ENCODE peak calls at places on chromosome X, in ten cellular contexts. One of them, this sample, is unnamed.
A peak's percentile ranks its signal among the peaks of the same experiment; 100 is the strongest.

GRCh38 chrX:103187953-103188475 is 26.9 kb upstream of the BEX4 start:
- DNase-seq in upper lobe of left lung: no peak
- DNase-seq in aorta: no peak
- DNase-seq in CD8-positive, alpha-beta T cell: no peak
- DNase-seq in heart right ventricle: no peak
- DNase-seq in uterus: no peak
- DNase-seq in lower lobe of right lung: no peak
- DNase-seq in HCT116: peak; percentile 13
- DNase-seq in GM23248: peak; percentile 2
- DNase-seq in IMR-90: no peak
- DNase-seq in this sample: no peak

GRCh38 chrX:14027031-14027430 is 2.7 kb downstream of the GEMIN8 start:
- DNase-seq in heart right ventricle: peak; percentile 20
- DNase-seq in IMR-90: peak; percentile 35
- DNase-seq in upper lobe of left lung: no peak
- DNase-seq in CD8-positive, alpha-beta T cell: no peak
- DNase-seq in uterus: no peak
- DNase-seq in GM23248: peak; percentile 23
- DNase-seq in HCT116: no peak
- DNase-seq in lower lobe of right lung: no peak
- DNase-seq in aorta: no peak
- DNase-seq in this sample: no peak

GRCh38 chrX:25442501-25442900 is 426.7 kb upstream of the ARX start:
- DNase-seq in uterus: no peak
- DNase-seq in heart right ventricle: no peak
- DNase-seq in IMR-90: no peak
- DNase-seq in aorta: no peak
- DNase-seq in lower lobe of right lung: no peak
- DNase-seq in CD8-positive, alpha-beta T cell: no peak
- DNase-seq in GM23248: no peak
- DNase-seq in upper lobe of left lung: no peak
- DNase-seq in HCT116: no peak
- DNase-seq in this sample: no peak

GRCh38 chrX:25968920-25969319 is 169.2 kb upstream of the MAGEB18 start:
- DNase-seq in heart right ventricle: no peak
- DNase-seq in GM23248: no peak
- DNase-seq in upper lobe of left lung: no peak
- DNase-seq in HCT116: no peak
- DNase-seq in lower lobe of right lung: no peak
- DNase-seq in aorta: peak; percentile 47
- DNase-seq in uterus: no peak
- DNase-seq in IMR-90: no peak
- DNase-seq in CD8-positive, alpha-beta T cell: no peak
- DNase-seq in this sample: no peak

GRCh38 chrX:274904-275475 is 6.2 kb upstream of the PLCXD1 start:
- DNase-seq in IMR-90: no peak
- DNase-seq in upper lobe of left lung: no peak
- DNase-seq in aorta: no peak
- DNase-seq in HCT116: no peak
- DNase-seq in lower lobe of right lung: peak; percentile 83
- DNase-seq in CD8-positive, alpha-beta T cell: no peak
- DNase-seq in GM23248: no peak
- DNase-seq in heart right ventricle: peak; percentile 54
- DNase-seq in uterus: no peak
- DNase-seq in this sample: peak; percentile 88

GRCh38 chrX:18997916-18998315 is 14.0 kb upstream of the PHKA2 start:
- DNase-seq in CD8-positive, alpha-beta T cell: no peak
- DNase-seq in GM23248: peak; percentile 40
- DNase-seq in aorta: no peak
- DNase-seq in uterus: no peak
- DNase-seq in IMR-90: no peak
- DNase-seq in HCT116: no peak
- DNase-seq in lower lobe of right lung: no peak
- DNase-seq in upper lobe of left lung: no peak
- DNase-seq in heart right ventricle: no peak
- DNase-seq in this sample: no peak

GRCh38 chrX:130057209-130057608 is 53.1 kb downstream of the ELF4 start:
- DNase-seq in uterus: no peak
- DNase-seq in GM23248: peak; percentile 14
- DNase-seq in upper lobe of left lung: no peak
- DNase-seq in IMR-90: no peak
- DNase-seq in CD8-positive, alpha-beta T cell: no peak
- DNase-seq in HCT116: no peak
- DNase-seq in heart right ventricle: no peak
- DNase-seq in lower lobe of right lung: no peak
- DNase-seq in aorta: no peak
- DNase-seq in this sample: no peak

GRCh38 chrX:148133099-148133725 is 152.1 kb downstream of the FMR1NB start:
- DNase-seq in aorta: no peak
- DNase-seq in heart right ventricle: no peak
- DNase-seq in CD8-positive, alpha-beta T cell: no peak
- DNase-seq in HCT116: no peak
- DNase-seq in uterus: no peak
- DNase-seq in upper lobe of left lung: no peak
- DNase-seq in lower lobe of right lung: no peak
- DNase-seq in IMR-90: no peak
- DNase-seq in GM23248: peak; percentile 15
- DNase-seq in this sample: no peak

GRCh38 chrX:19990225-19990518 is 689 bp downstream of the BCLAF3 start:
- DNase-seq in HCT116: no peak
- DNase-seq in lower lobe of right lung: no peak
- DNase-seq in uterus: no peak
- DNase-seq in aorta: no peak
- DNase-seq in GM23248: peak; percentile 35
- DNase-seq in IMR-90: no peak
- DNase-seq in upper lobe of left lung: no peak
- DNase-seq in heart right ventricle: no peak
- DNase-seq in CD8-positive, alpha-beta T cell: no peak
- DNase-seq in this sample: no peak

GRCh38 chrX:13965531-13965930 is 64.2 kb downstream of the GEMIN8 start:
- DNase-seq in aorta: no peak
- DNase-seq in lower lobe of right lung: no peak
- DNase-seq in upper lobe of left lung: no peak
- DNase-seq in heart right ventricle: no peak
- DNase-seq in uterus: no peak
- DNase-seq in IMR-90: no peak
- DNase-seq in CD8-positive, alpha-beta T cell: no peak
- DNase-seq in GM23248: no peak
- DNase-seq in HCT116: no peak
- DNase-seq in this sample: no peak

GRCh38 chrX:96685205-96686099 is 810 bp downstream of the DIAPH2 start:
- DNase-seq in upper lobe of left lung: no peak
- DNase-seq in IMR-90: peak; percentile 55
- DNase-seq in uterus: peak; percentile 40
- DNase-seq in GM23248: peak; percentile 72
- DNase-seq in lower lobe of right lung: peak; percentile 54
- DNase-seq in HCT116: no peak
- DNase-seq in CD8-positive, alpha-beta T cell: peak; percentile 56
- DNase-seq in heart right ventricle: peak; percentile 21
- DNase-seq in aorta: peak; percentile 77
- DNase-seq in this sample: peak; percentile 74

GRCh38 chrX:7154040-7154597 is 6.2 kb upstream of the PUDP start:
- DNase-seq in HCT116: no peak
- DNase-seq in CD8-positive, alpha-beta T cell: no peak
- DNase-seq in aorta: no peak
- DNase-seq in GM23248: no peak
- DNase-seq in uterus: no peak
- DNase-seq in IMR-90: no peak
- DNase-seq in lower lobe of right lung: no peak
- DNase-seq in upper lobe of left lung: no peak
- DNase-seq in heart right ventricle: no peak
- DNase-seq in this sample: no peak

GRCh38 chrX:1661048-1661921 is 46.4 kb downstream of the ASMT start:
- DNase-seq in GM23248: no peak
- DNase-seq in lower lobe of right lung: peak; percentile 79
- DNase-seq in IMR-90: no peak
- DNase-seq in uterus: peak; percentile 15
- DNase-seq in heart right ventricle: no peak
- DNase-seq in CD8-positive, alpha-beta T cell: peak; percentile 75
- DNase-seq in upper lobe of left lung: no peak
- DNase-seq in HCT116: peak; percentile 60
- DNase-seq in aorta: peak; percentile 79
- DNase-seq in this sample: peak; percentile 79

GRCh38 chrX:100975212-100975611 is 5.7 kb downstream of the ARL13A start:
- DNase-seq in CD8-positive, alpha-beta T cell: no peak
- DNase-seq in upper lobe of left lung: no peak
- DNase-seq in IMR-90: peak; percentile 60
- DNase-seq in uterus: no peak
- DNase-seq in aorta: no peak
- DNase-seq in lower lobe of right lung: no peak
- DNase-seq in GM23248: peak; percentile 52
- DNase-seq in HCT116: no peak
- DNase-seq in heart right ventricle: no peak
- DNase-seq in this sample: no peak

GRCh38 chrX:136658151-136658550 is 10.2 kb downstream of the CD40LG start:
- DNase-seq in upper lobe of left lung: no peak
- DNase-seq in lower lobe of right lung: no peak
- DNase-seq in HCT116: no peak
- DNase-seq in heart right ventricle: no peak
- DNase-seq in GM23248: no peak
- DNase-seq in uterus: no peak
- DNase-seq in IMR-90: no peak
- DNase-seq in CD8-positive, alpha-beta T cell: no peak
- DNase-seq in aorta: no peak
- DNase-seq in this sample: no peak

GRCh38 chrX:39438603-39439602 is 637.6 kb downstream of the MID1IP1 start:
- DNase-seq in HCT116: no peak
- DNase-seq in heart right ventricle: no peak
- DNase-seq in IMR-90: no peak
- DNase-seq in GM23248: no peak
- DNase-seq in lower lobe of right lung: no peak
- DNase-seq in CD8-positive, alpha-beta T cell: no peak
- DNase-seq in aorta: no peak
- DNase-seq in upper lobe of left lung: no peak
- DNase-seq in uterus: no peak
- DNase-seq in this sample: no peak
- H3K4me1 ChIP-seq in HCT116: no peaks in the 10 kb centered on the region
- H3K4me1 ChIP-seq in heart right ventricle: no peaks in the 10 kb centered on the region
- H3K4me1 ChIP-seq in IMR-90: no peaks in the 10 kb centered on the region
- H3K4me1 ChIP-seq in GM23248: no peaks in the 10 kb centered on the region
- H3K4me1 ChIP-seq in lower lobe of right lung: no peaks in the 10 kb centered on the region
- H3K4me1 ChIP-seq in CD8-positive, alpha-beta T cell: peaks cover 4% of the 10 kb centered on the region
- H3K4me1 ChIP-seq in aorta: no peaks in the 10 kb centered on the region
- H3K4me1 ChIP-seq in upper lobe of left lung: no peaks in the 10 kb centered on the region
- H3K4me1 ChIP-seq in uterus: no peaks in the 10 kb centered on the region
- H3K4me1 ChIP-seq in this sample: no peaks in the 10 kb centered on the region

GRCh38 chrX:114582698-114583395 is 1.0 kb upstream of the HTR2C start:
- DNase-seq in HCT116: no peak
- DNase-seq in upper lobe of left lung: peak; percentile 29
- DNase-seq in heart right ventricle: no peak
- DNase-seq in aorta: no peak
- DNase-seq in uterus: no peak
- DNase-seq in lower lobe of right lung: no peak
- DNase-seq in CD8-positive, alpha-beta T cell: no peak
- DNase-seq in GM23248: no peak
- DNase-seq in IMR-90: no peak
- DNase-seq in this sample: no peak
- H3K4me3 ChIP-seq in HCT116: no peak overlapping the region
- H3K4me3 ChIP-seq in upper lobe of left lung: no peak overlapping the region
- H3K4me3 ChIP-seq in heart right ventricle: no peak overlapping the region
- H3K4me3 ChIP-seq in aorta: no peak overlapping the region
- H3K4me3 ChIP-seq in uterus: no peak overlapping the region
- H3K4me3 ChIP-seq in lower lobe of right lung: no peak overlapping the region
- H3K4me3 ChIP-seq in CD8-positive, alpha-beta T cell: no peak overlapping the region
- H3K4me3 ChIP-seq in GM23248: no peak overlapping the region
- H3K4me3 ChIP-seq in IMR-90: no peak overlapping the region
- H3K4me3 ChIP-seq in this sample: no peak overlapping the region

GRCh38 chrX:118508690-118509089 is 13.1 kb downstream of the DOCK11 start:
- DNase-seq in upper lobe of left lung: no peak
- DNase-seq in CD8-positive, alpha-beta T cell: peak; percentile 2
- DNase-seq in lower lobe of right lung: no peak
- DNase-seq in aorta: no peak
- DNase-seq in HCT116: no peak
- DNase-seq in GM23248: no peak
- DNase-seq in uterus: no peak
- DNase-seq in heart right ventricle: no peak
- DNase-seq in IMR-90: no peak
- DNase-seq in this sample: no peak

GRCh38 chrX:118510076-118510475 is 14.5 kb downstream of the DOCK11 start:
- DNase-seq in uterus: no peak
- DNase-seq in lower lobe of right lung: peak; percentile 59
- DNase-seq in HCT116: no peak
- DNase-seq in CD8-positive, alpha-beta T cell: peak; percentile 19
- DNase-seq in heart right ventricle: peak; percentile 25
- DNase-seq in aorta: no peak
- DNase-seq in GM23248: no peak
- DNase-seq in upper lobe of left lung: no peak
- DNase-seq in IMR-90: no peak
- DNase-seq in this sample: no peak

GRCh38 chrX:118508221-118508620 is 12.6 kb downstream of the DOCK11 start:
- DNase-seq in IMR-90: no peak
- DNase-seq in HCT116: no peak
- DNase-seq in heart right ventricle: no peak
- DNase-seq in lower lobe of right lung: no peak
- DNase-seq in uterus: no peak
- DNase-seq in CD8-positive, alpha-beta T cell: no peak
- DNase-seq in GM23248: no peak
- DNase-seq in upper lobe of left lung: no peak
- DNase-seq in aorta: no peak
- DNase-seq in this sample: no peak

GRCh38 chrX:118503260-118504041 is 7.8 kb downstream of the DOCK11 start:
- DNase-seq in uterus: no peak
- DNase-seq in lower lobe of right lung: no peak
- DNase-seq in IMR-90: no peak
- DNase-seq in GM23248: no peak
- DNase-seq in CD8-positive, alpha-beta T cell: peak; percentile 38
- DNase-seq in aorta: no peak
- DNase-seq in upper lobe of left lung: no peak
- DNase-seq in heart right ventricle: no peak
- DNase-seq in HCT116: no peak
- DNase-seq in this sample: no peak

GRCh38 chrX:118507766-118508165 is 12.2 kb downstream of the DOCK11 start:
- DNase-seq in heart right ventricle: no peak
- DNase-seq in GM23248: peak; percentile 32
- DNase-seq in aorta: no peak
- DNase-seq in uterus: no peak
- DNase-seq in HCT116: no peak
- DNase-seq in lower lobe of right lung: no peak
- DNase-seq in IMR-90: no peak
- DNase-seq in CD8-positive, alpha-beta T cell: no peak
- DNase-seq in upper lobe of left lung: no peak
- DNase-seq in this sample: no peak
- H3K4me1 ChIP-seq in heart right ventricle: no peaks in the 10 kb centered on the region
- H3K4me1 ChIP-seq in GM23248: no peaks in the 10 kb centered on the region
- H3K4me1 ChIP-seq in aorta: peaks cover 12% of the 10 kb centered on the region
- H3K4me1 ChIP-seq in uterus: no peaks in the 10 kb centered on the region
- H3K4me1 ChIP-seq in HCT116: no peaks in the 10 kb centered on the region
- H3K4me1 ChIP-seq in lower lobe of right lung: no peaks in the 10 kb centered on the region
- H3K4me1 ChIP-seq in IMR-90: no peaks in the 10 kb centered on the region
- H3K4me1 ChIP-seq in CD8-positive, alpha-beta T cell: peaks cover 52% of the 10 kb centered on the region
- H3K4me1 ChIP-seq in upper lobe of left lung: no peaks in the 10 kb centered on the region
- H3K4me1 ChIP-seq in this sample: no peaks in the 10 kb centered on the region

DNA sequence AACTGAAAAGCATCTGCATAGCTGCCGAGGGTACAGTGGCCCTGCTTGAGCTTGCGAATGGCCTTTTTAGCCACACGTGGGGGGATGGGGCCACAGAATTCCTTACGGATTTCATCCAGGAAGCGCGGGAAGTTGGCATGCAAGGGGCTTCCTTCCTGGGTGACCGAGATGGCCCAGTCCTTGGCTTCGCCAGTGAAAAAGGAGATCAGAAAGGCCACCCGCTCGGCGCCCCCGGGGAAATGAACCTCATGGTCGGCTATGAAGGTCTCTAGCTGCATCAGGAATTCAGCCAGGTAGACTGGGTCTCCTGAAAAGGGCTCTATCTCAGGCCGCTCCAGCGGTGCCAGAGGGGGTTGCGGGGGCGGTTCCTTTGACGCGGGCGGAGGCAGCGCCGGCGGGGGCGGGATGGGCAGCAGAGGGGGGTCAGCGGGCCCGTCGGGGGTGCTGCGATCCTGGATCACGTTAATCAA is 918 bp downstream of the RTL5 start:
- DNase-seq in aorta: peak; percentile 78
- DNase-seq in heart right ventricle: peak; percentile 19
- DNase-seq in GM23248: no peak
- DNase-seq in HCT116: no peak
- DNase-seq in uterus: peak; percentile 36
- DNase-seq in lower lobe of right lung: no peak
- DNase-seq in upper lobe of left lung: peak; percentile 75
- DNase-seq in CD8-positive, alpha-beta T cell: no peak
- DNase-seq in IMR-90: no peak
- DNase-seq in this sample: no peak
- H3K4me3 ChIP-seq in aorta: peak overlapping the region; percentile 37
- H3K4me3 ChIP-seq in heart right ventricle: peak overlapping the region; percentile 56
- H3K4me3 ChIP-seq in GM23248: peak overlapping the region; percentile 78
- H3K4me3 ChIP-seq in HCT116: no peak overlapping the region
- H3K4me3 ChIP-seq in uterus: peak overlapping the region; percentile 50
- H3K4me3 ChIP-seq in lower lobe of right lung: peak overlapping the region; percentile 57
- H3K4me3 ChIP-seq in upper lobe of left lung: peak overlapping the region; percentile 54
- H3K4me3 ChIP-seq in CD8-positive, alpha-beta T cell: no peak overlapping the region
- H3K4me3 ChIP-seq in IMR-90: peak overlapping the region; percentile 52
- H3K4me3 ChIP-seq in this sample: peak overlapping the region; percentile 56